ENCODE peak calls at places on chromosomes 11 and 22, in five cellular contexts. O, H, W, N and Q are unnamed samples.

GRCh38 chr22:44665115-44665514 is 36.9 kb upstream of the PRR5 start:
- DNase-seq in O (peak), H (no peak), W (peak), N (no peak), Q (no peak)

GRCh38 chr22:30823015-30823370 is 128.3 kb downstream of the OSBP2 start:
- DNase-seq in O (no peak), H (no peak), W (no peak), N (no peak), Q (no peak)

GRCh38 chr11:76903325-76903724 is 42.6 kb downstream of the ACER3 start:
- DNase-seq in O (no peak), H (no peak), W (no peak), N (no peak), Q (peak)

GRCh38 chr22:19772422-19772672 is 11.8 kb downstream of the TBX1 start:
- DNase-seq in O (no peak), H (no peak), W (no peak), N (no peak), Q (no peak)

GRCh38 chr11:8258771-8259170 is 4.9 kb downstream of the LMO1 start:
- DNase-seq in O (no peak), H (peak), W (peak), N (no peak), Q (no peak)

GRCh38 chr22:30313527-30314385 is 13.0 kb downstream of the TBC1D10A start:
- DNase-seq in O (no peak), H (no peak), W (no peak), N (no peak), Q (no peak)

GRCh38 chr22:19229600-19229999 is 51.1 kb upstream of the SLC25A1 start:
- DNase-seq in O (no peak), H (no peak), W (no peak), N (no peak), Q (peak)

GRCh38 chr11:10298342-10298741 is 4.3 kb upstream of the SBF2 start:
- DNase-seq in O (no peak), H (no peak), W (peak), N (peak), Q (no peak)

GRCh38 chr11:133937468-133937867 is 19.3 kb downstream of the IGSF9B start:
- DNase-seq in O (no peak), H (no peak), W (no peak), N (no peak), Q (no peak)

GRCh38 chr11:108975641-108976071 is 310.8 kb downstream of the DDX10 start:
- DNase-seq in O (no peak), H (no peak), W (no peak), N (peak), Q (no peak)

GRCh38 chr11:10934293-10934850 is 76.5 kb upstream of the ZBED5 start:
- DNase-seq in O (no peak), H (no peak), W (no peak), N (peak), Q (peak)